ENCODE peak calls at places on chromosomes 6 and 20, in four cellular contexts. One of them, this sample, is unnamed.
A peak's percentile ranks its signal among the peaks of the same experiment; 100 is the strongest.

GRCh38 chr6:12339808-12340487 is 49.8 kb downstream of the EDN1 start:
- DNase-seq in suprapubic skin: no peak
- DNase-seq in ovary: no peak
- DNase-seq in transverse colon: no peak
- DNase-seq in this sample: no peak

GRCh38 chr6:150962436-150962835 is 96.9 kb downstream of the MTHFD1L start:
- DNase-seq in ovary: no peak
- DNase-seq in suprapubic skin: no peak
- DNase-seq in transverse colon: no peak
- DNase-seq in this sample: no peak

GRCh38 chr6:37134622-37135191 is 35.2 kb upstream of the PIM1 start:
- DNase-seq in transverse colon: peak; percentile 74
- DNase-seq in ovary: no peak
- DNase-seq in suprapubic skin: peak; percentile 75
- DNase-seq in this sample: peak; percentile 96

GRCh38 chr6:121305957-121306607 is 28.2 kb downstream of the TBC1D32 start:
- DNase-seq in suprapubic skin: no peak
- DNase-seq in ovary: no peak
- DNase-seq in transverse colon: no peak
- DNase-seq in this sample: peak; percentile 46

GRCh38 chr6:6661684-6662083 is 73.2 kb downstream of the LY86 start:
- DNase-seq in ovary: no peak
- DNase-seq in suprapubic skin: no peak
- DNase-seq in transverse colon: peak; percentile 62
- DNase-seq in this sample: no peak

GRCh38 chr6:15297895-15298590 is 52.2 kb downstream of the JARID2 start:
- DNase-seq in suprapubic skin: no peak
- DNase-seq in ovary: no peak
- DNase-seq in transverse colon: no peak
- DNase-seq in this sample: no peak

GRCh38 chr6:87700729-87701675 is 1.0 kb downstream of the AKIRIN2 start:
- DNase-seq in suprapubic skin: peak; percentile 79
- DNase-seq in ovary: peak; percentile 67
- DNase-seq in transverse colon: peak; percentile 35
- DNase-seq in this sample: peak; percentile 63

GRCh38 chr6:149566372-149567193 is at the start of gene GINM1:
- DNase-seq in ovary: peak; percentile 68
- DNase-seq in transverse colon: peak; percentile 66
- DNase-seq in suprapubic skin: peak; percentile 76
- DNase-seq in this sample: peak; percentile 43

GRCh38 chr6:25279748-25280616 is 808 bp downstream of the CARMIL1 start:
- DNase-seq in transverse colon: peak; percentile 26
- DNase-seq in ovary: peak; percentile 59
- DNase-seq in suprapubic skin: peak; percentile 71
- DNase-seq in this sample: peak; percentile 44

GRCh38 chr6:79895382-79896100 is 51.8 kb downstream of the ELOVL4 start:
- DNase-seq in ovary: no peak
- DNase-seq in transverse colon: no peak
- DNase-seq in suprapubic skin: no peak
- DNase-seq in this sample: no peak

GRCh38 chr6:106823732-106824351 is 150.7 kb downstream of the CD24 start:
- DNase-seq in transverse colon: peak; percentile 36
- DNase-seq in ovary: no peak
- DNase-seq in suprapubic skin: no peak
- DNase-seq in this sample: no peak

GRCh38 chr6:2881358-2881885 is 21.7 kb downstream of the SERPINB9 start:
- DNase-seq in ovary: no peak
- DNase-seq in suprapubic skin: no peak
- DNase-seq in transverse colon: no peak
- DNase-seq in this sample: no peak

GRCh38 chr6:136952714-136953260 is 30.7 kb downstream of the SLC35D3 start:
- DNase-seq in ovary: no peak
- DNase-seq in transverse colon: no peak
- DNase-seq in suprapubic skin: no peak
- DNase-seq in this sample: no peak

GRCh38 chr6:5671162-5671561 is 335.6 kb downstream of the NRN1 start:
- DNase-seq in transverse colon: no peak
- DNase-seq in suprapubic skin: no peak
- DNase-seq in ovary: no peak
- DNase-seq in this sample: no peak

GRCh38 chr20:43388267-43389081 is 69.2 kb upstream of the SRSF6 start:
- DNase-seq in transverse colon: no peak
- DNase-seq in suprapubic skin: no peak
- DNase-seq in ovary: no peak
- DNase-seq in this sample: no peak

GRCh38 chr6:32416031-32416430 is 9.1 kb upstream of the BTNL2 start:
- DNase-seq in ovary: no peak
- DNase-seq in suprapubic skin: no peak
- DNase-seq in transverse colon: no peak
- DNase-seq in this sample: no peak

GRCh38 chr20:10565191-10565921 is 108.4 kb downstream of the JAG1 start:
- DNase-seq in transverse colon: no peak
- DNase-seq in ovary: no peak
- DNase-seq in suprapubic skin: no peak
- DNase-seq in this sample: no peak

GRCh38 chr6:149249370-149250357 is 67.8 kb upstream of the TAB2 start:
- DNase-seq in transverse colon: no peak
- DNase-seq in ovary: no peak
- DNase-seq in suprapubic skin: no peak
- DNase-seq in this sample: peak; percentile 11

GRCh38 chr6:4941782-4942672 is 61.8 kb downstream of the RPP40 start:
- DNase-seq in transverse colon: no peak
- DNase-seq in ovary: no peak
- DNase-seq in suprapubic skin: no peak
- DNase-seq in this sample: peak; percentile 81

GRCh38 chr20:17860306-17861197 is 108.0 kb downstream of the SNX5 start:
- DNase-seq in transverse colon: no peak
- DNase-seq in suprapubic skin: no peak
- DNase-seq in ovary: no peak
- DNase-seq in this sample: no peak

GRCh38 chr6:167437888-167438484 is 113.1 kb downstream of the TTLL2 start:
- DNase-seq in transverse colon: no peak
- DNase-seq in ovary: no peak
- DNase-seq in suprapubic skin: no peak
- DNase-seq in this sample: no peak

GRCh38 chr6:167445568-167445967 is 120.7 kb downstream of the TTLL2 start:
- DNase-seq in suprapubic skin: no peak
- DNase-seq in ovary: no peak
- DNase-seq in transverse colon: no peak
- DNase-seq in this sample: no peak

GRCh38 chr6:167444602-167445346 is 119.9 kb downstream of the TTLL2 start:
- DNase-seq in suprapubic skin: no peak
- DNase-seq in transverse colon: no peak
- DNase-seq in ovary: no peak
- DNase-seq in this sample: no peak

GRCh38 chr6:167443098-167443680 is 118.3 kb downstream of the TTLL2 start:
- DNase-seq in suprapubic skin: no peak
- DNase-seq in transverse colon: no peak
- DNase-seq in ovary: no peak
- DNase-seq in this sample: no peak

GRCh38 chr6:167441653-167442644 is 117.1 kb downstream of the TTLL2 start:
- DNase-seq in transverse colon: no peak
- DNase-seq in suprapubic skin: no peak
- DNase-seq in ovary: no peak
- DNase-seq in this sample: no peak
- TF ChIP-seq EP300 in transverse colon: no peak
- TF ChIP-seq EP300 in suprapubic skin: no peak
- TF ChIP-seq EP300 in ovary: no peak
- TF ChIP-seq EP300 in this sample: no peak

DNA sequence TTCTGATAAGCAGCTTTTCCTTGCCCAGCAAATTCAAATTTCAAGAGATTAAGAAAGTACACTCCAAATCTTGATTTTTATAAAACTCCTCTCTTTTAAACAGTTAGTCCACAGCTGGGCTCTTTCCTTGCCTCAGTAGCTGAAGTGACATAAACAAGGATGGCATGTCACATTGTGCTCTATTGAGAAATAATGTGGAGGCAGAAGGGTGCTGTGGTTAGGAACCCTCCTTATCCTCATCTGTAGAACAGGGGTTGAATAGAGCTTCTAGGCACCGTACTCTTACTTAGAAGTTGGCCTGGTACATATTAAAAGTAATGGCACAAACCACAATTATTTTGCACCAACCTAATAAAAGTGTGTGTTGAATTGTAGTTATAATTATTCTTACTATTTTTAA is 70.3 kb downstream of the RSPO3 start:
- DNase-seq in ovary: no peak
- DNase-seq in transverse colon: no peak
- DNase-seq in suprapubic skin: no peak
- DNase-seq in this sample: no peak
- TF ChIP-seq EP300 in ovary: no peak
- TF ChIP-seq EP300 in transverse colon: no peak
- TF ChIP-seq EP300 in suprapubic skin: no peak
- TF ChIP-seq EP300 in this sample: no peak

GRCh38 chr20:49447364-49447763 is 35.1 kb downstream of the KCNB1 start:
- DNase-seq in transverse colon: no peak
- DNase-seq in suprapubic skin: no peak
- DNase-seq in ovary: no peak
- DNase-seq in this sample: no peak

GRCh38 chr20:49447946-49448809 is 34.3 kb downstream of the KCNB1 start:
- DNase-seq in suprapubic skin: no peak
- DNase-seq in transverse colon: no peak
- DNase-seq in ovary: no peak
- DNase-seq in this sample: no peak

GRCh38 chr20:49445176-49445575 is 37.3 kb downstream of the KCNB1 start:
- DNase-seq in ovary: no peak
- DNase-seq in transverse colon: no peak
- DNase-seq in suprapubic skin: no peak
- DNase-seq in this sample: no peak

GRCh38 chr20:49446080-49446479 is 36.4 kb downstream of the KCNB1 start:
- DNase-seq in ovary: no peak
- DNase-seq in transverse colon: no peak
- DNase-seq in suprapubic skin: no peak
- DNase-seq in this sample: no peak

GRCh38 chr20:49446808-49447207 is 35.7 kb downstream of the KCNB1 start:
- DNase-seq in ovary: peak; percentile 84
- DNase-seq in suprapubic skin: no peak
- DNase-seq in transverse colon: peak; percentile 69
- DNase-seq in this sample: peak; percentile 24
- TF ChIP-seq EP300 in ovary: no peak
- TF ChIP-seq EP300 in suprapubic skin: no peak
- TF ChIP-seq EP300 in transverse colon: no peak
- TF ChIP-seq EP300 in this sample: no peak

GRCh38 chr20:48738094-48738398 is 89.8 kb downstream of the PREX1 start:
- DNase-seq in ovary: no peak
- DNase-seq in suprapubic skin: no peak
- DNase-seq in transverse colon: no peak
- DNase-seq in this sample: no peak

GRCh38 chr20:48737463-48738093 is 90.2 kb downstream of the PREX1 start:
- DNase-seq in transverse colon: no peak
- DNase-seq in ovary: no peak
- DNase-seq in suprapubic skin: no peak
- DNase-seq in this sample: no peak

GRCh38 chr20:48740269-48740603 is 87.6 kb downstream of the PREX1 start:
- DNase-seq in transverse colon: no peak
- DNase-seq in suprapubic skin: no peak
- DNase-seq in ovary: no peak
- DNase-seq in this sample: no peak

GRCh38 chr20:48739395-48740268 is 88.2 kb downstream of the PREX1 start:
- DNase-seq in ovary: no peak
- DNase-seq in transverse colon: no peak
- DNase-seq in suprapubic skin: no peak
- DNase-seq in this sample: no peak

GRCh38 chr20:48738399-48739304 is 89.1 kb downstream of the PREX1 start:
- DNase-seq in transverse colon: no peak
- DNase-seq in ovary: no peak
- DNase-seq in suprapubic skin: no peak
- DNase-seq in this sample: no peak
- TF ChIP-seq EP300 in transverse colon: no peak
- TF ChIP-seq EP300 in ovary: no peak
- TF ChIP-seq EP300 in suprapubic skin: no peak
- TF ChIP-seq EP300 in this sample: no peak

DNA sequence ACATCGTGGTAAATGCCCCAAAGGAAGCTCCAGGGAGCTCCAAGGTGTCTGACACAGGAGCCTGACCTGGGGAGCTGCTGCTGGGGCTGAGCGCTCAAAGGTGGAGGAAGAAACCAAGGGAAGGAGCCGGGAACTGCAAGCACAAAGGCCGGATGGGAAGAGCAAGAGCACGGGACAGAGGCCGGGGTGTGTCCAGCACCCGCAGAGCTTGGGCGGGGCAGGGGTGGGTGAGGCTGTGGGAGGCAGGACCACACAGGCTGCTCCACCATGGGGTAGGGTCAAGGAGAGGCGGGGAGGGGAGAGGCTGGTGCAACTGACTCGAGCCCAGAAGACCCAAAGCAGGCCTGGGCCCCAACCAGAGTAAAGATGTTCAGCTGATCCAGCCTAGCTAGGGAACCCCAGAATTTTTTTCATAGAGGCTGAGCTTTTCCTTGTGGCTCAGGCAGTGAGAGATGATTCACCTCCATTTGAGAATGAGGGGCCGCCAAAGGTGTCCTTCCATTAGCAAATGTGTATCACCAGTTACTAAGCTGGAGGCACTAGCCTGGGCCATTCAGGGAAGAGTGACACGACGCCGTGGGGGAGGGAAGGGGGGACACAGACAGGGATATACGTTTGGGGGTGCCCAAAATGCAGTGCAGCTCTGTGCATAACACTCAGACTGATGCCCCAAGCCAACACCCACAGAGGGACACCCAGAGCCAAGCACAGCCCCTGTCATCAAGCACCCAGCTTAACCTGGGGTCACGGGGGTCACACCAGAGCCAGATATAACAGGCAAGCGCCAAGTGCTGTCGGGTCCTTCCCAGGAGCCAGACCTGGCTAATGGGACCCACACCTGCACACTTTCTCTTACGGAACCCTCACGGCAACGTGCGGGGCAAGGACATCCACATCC is 21.3 kb upstream of the TLDC2 start:
- DNase-seq in ovary: no peak
- DNase-seq in transverse colon: peak; percentile 65
- DNase-seq in suprapubic skin: no peak
- DNase-seq in this sample: peak; percentile 67
- TF ChIP-seq EP300 in ovary: no peak
- TF ChIP-seq EP300 in transverse colon: no peak
- TF ChIP-seq EP300 in suprapubic skin: no peak
- TF ChIP-seq EP300 in this sample: no peak

DNA sequence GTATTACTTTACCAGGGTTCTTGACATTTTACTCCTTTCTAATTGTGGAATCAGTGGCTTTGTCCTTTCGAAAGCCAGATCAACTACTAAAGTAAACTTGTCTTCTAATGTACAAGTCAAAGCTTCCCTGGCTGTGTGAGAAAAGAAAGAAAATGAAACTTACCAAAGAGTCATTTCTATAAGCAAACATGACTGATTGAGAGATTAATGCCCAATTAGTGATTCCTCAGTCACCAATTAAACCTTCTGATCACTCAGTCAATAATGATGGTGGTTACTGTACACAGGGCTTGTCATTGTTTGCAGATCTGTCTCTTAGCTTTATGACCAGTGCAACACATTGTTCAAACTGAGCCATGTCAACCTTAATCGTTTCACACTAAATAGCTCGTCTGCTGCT is 1168.4 kb upstream of the CITED2 start:
- DNase-seq in suprapubic skin: no peak
- DNase-seq in transverse colon: no peak
- DNase-seq in ovary: no peak
- DNase-seq in this sample: no peak
- TF ChIP-seq EP300 in suprapubic skin: no peak
- TF ChIP-seq EP300 in transverse colon: no peak
- TF ChIP-seq EP300 in ovary: no peak
- TF ChIP-seq EP300 in this sample: no peak